ENCODE peak calls at places on chromosome 22, in eight cellular contexts. One of them, this sample, is unnamed.

GRCh38 chr22:31970490-31971444 is 26.4 kb downstream of the YWHAH start:
- DNase-seq in psoas muscle: peak; percentile 90
- DNase-seq in transverse colon: peak; percentile 91
- DNase-seq in AG10803: peak; percentile 40
- DNase-seq in A673: peak; percentile 90
- DNase-seq in fibroblast of pulmonary artery: peak; percentile 74
- DNase-seq in skeletal muscle cell: no peak
- DNase-seq in body of pancreas: peak; percentile 83
- DNase-seq in this sample: peak; percentile 91

GRCh38 chr22:28813772-28814518 is 13.6 kb upstream of the XBP1 start:
- DNase-seq in skeletal muscle cell: no peak
- DNase-seq in transverse colon: peak; percentile 43
- DNase-seq in AG10803: no peak
- DNase-seq in fibroblast of pulmonary artery: no peak
- DNase-seq in psoas muscle: no peak
- DNase-seq in body of pancreas: peak; percentile 81
- DNase-seq in A673: no peak
- DNase-seq in this sample: no peak

GRCh38 chr22:36562261-36562835 is 33.4 kb upstream of the EIF3D start:
- DNase-seq in transverse colon: no peak
- DNase-seq in skeletal muscle cell: no peak
- DNase-seq in body of pancreas: no peak
- DNase-seq in psoas muscle: no peak
- DNase-seq in AG10803: peak; percentile 37
- DNase-seq in fibroblast of pulmonary artery: peak; percentile 56
- DNase-seq in A673: no peak
- DNase-seq in this sample: no peak

GRCh38 chr22:23431337-23432072 is 148.6 kb downstream of the IGLL1 start:
- DNase-seq in fibroblast of pulmonary artery: peak; percentile 2
- DNase-seq in AG10803: no peak
- DNase-seq in body of pancreas: no peak
- DNase-seq in A673: peak; percentile 98
- DNase-seq in transverse colon: no peak
- DNase-seq in psoas muscle: peak; percentile 68
- DNase-seq in skeletal muscle cell: no peak
- DNase-seq in this sample: no peak

GRCh38 chr22:23716811-23717801 is 26.3 kb downstream of the RGL4 start:
- DNase-seq in AG10803: peak; percentile 80
- DNase-seq in fibroblast of pulmonary artery: peak; percentile 89
- DNase-seq in A673: peak; percentile 94
- DNase-seq in body of pancreas: peak; percentile 82
- DNase-seq in psoas muscle: peak; percentile 90
- DNase-seq in transverse colon: peak; percentile 88
- DNase-seq in skeletal muscle cell: peak; percentile 45
- DNase-seq in this sample: peak; percentile 90

GRCh38 chr22:31235076-31235475 is 23.0 kb downstream of the LIMK2 start:
- DNase-seq in psoas muscle: no peak
- DNase-seq in A673: no peak
- DNase-seq in fibroblast of pulmonary artery: peak; percentile 88
- DNase-seq in body of pancreas: no peak
- DNase-seq in AG10803: no peak
- DNase-seq in transverse colon: no peak
- DNase-seq in skeletal muscle cell: no peak
- DNase-seq in this sample: no peak

GRCh38 chr22:36160499-36160942 is at the start of gene APOL3:
- DNase-seq in AG10803: peak; percentile 71
- DNase-seq in psoas muscle: peak; percentile 86
- DNase-seq in fibroblast of pulmonary artery: peak; percentile 73
- DNase-seq in body of pancreas: peak; percentile 39
- DNase-seq in A673: no peak
- DNase-seq in transverse colon: peak; percentile 79
- DNase-seq in skeletal muscle cell: no peak
- DNase-seq in this sample: peak; percentile 84

GRCh38 chr22:28019360-28019759 is 100.3 kb upstream of the PITPNB start:
- DNase-seq in AG10803: peak; percentile 38
- DNase-seq in psoas muscle: peak; percentile 93
- DNase-seq in fibroblast of pulmonary artery: no peak
- DNase-seq in body of pancreas: peak; percentile 10
- DNase-seq in transverse colon: peak; percentile 3
- DNase-seq in A673: no peak
- DNase-seq in skeletal muscle cell: no peak
- DNase-seq in this sample: no peak

GRCh38 chr22:16789860-16790493 is 35.2 kb downstream of the XKR3 start:
- DNase-seq in skeletal muscle cell: no peak
- DNase-seq in psoas muscle: no peak
- DNase-seq in transverse colon: no peak
- DNase-seq in A673: no peak
- DNase-seq in fibroblast of pulmonary artery: no peak
- DNase-seq in body of pancreas: no peak
- DNase-seq in AG10803: no peak
- DNase-seq in this sample: no peak

GRCh38 chr22:39617342-39617741 is 46.8 kb downstream of the CACNA1I start:
- DNase-seq in skeletal muscle cell: no peak
- DNase-seq in AG10803: no peak
- DNase-seq in body of pancreas: no peak
- DNase-seq in fibroblast of pulmonary artery: no peak
- DNase-seq in psoas muscle: no peak
- DNase-seq in transverse colon: no peak
- DNase-seq in A673: no peak
- DNase-seq in this sample: no peak

GRCh38 chr22:39135092-39135896 is 17.2 kb downstream of the CBX7 start:
- DNase-seq in body of pancreas: no peak
- DNase-seq in A673: peak; percentile 64
- DNase-seq in transverse colon: peak; percentile 44
- DNase-seq in skeletal muscle cell: no peak
- DNase-seq in psoas muscle: no peak
- DNase-seq in AG10803: peak; percentile 23
- DNase-seq in fibroblast of pulmonary artery: peak; percentile 39
- DNase-seq in this sample: peak; percentile 46

GRCh38 chr22:17606472-17606871 is 22.1 kb downstream of the ATP6V1E1 start:
- DNase-seq in psoas muscle: no peak
- DNase-seq in fibroblast of pulmonary artery: peak; percentile 74
- DNase-seq in AG10803: peak; percentile 70
- DNase-seq in A673: peak; percentile 22
- DNase-seq in body of pancreas: no peak
- DNase-seq in skeletal muscle cell: peak; percentile 7
- DNase-seq in transverse colon: no peak
- DNase-seq in this sample: no peak

GRCh38 chr22:40808018-40808841 is 10.9 kb downstream of the SLC25A17 start:
- DNase-seq in A673: peak; percentile 65
- DNase-seq in body of pancreas: no peak
- DNase-seq in AG10803: no peak
- DNase-seq in psoas muscle: no peak
- DNase-seq in fibroblast of pulmonary artery: peak; percentile 24
- DNase-seq in skeletal muscle cell: no peak
- DNase-seq in transverse colon: no peak
- DNase-seq in this sample: no peak

GRCh38 chr22:29245626-29246385 is 22.0 kb downstream of the RHBDD3 start:
- DNase-seq in AG10803: peak; percentile 61
- DNase-seq in skeletal muscle cell: no peak
- DNase-seq in fibroblast of pulmonary artery: peak; percentile 76
- DNase-seq in A673: peak; percentile 70
- DNase-seq in transverse colon: peak; percentile 75
- DNase-seq in body of pancreas: peak; percentile 77
- DNase-seq in psoas muscle: peak; percentile 82
- DNase-seq in this sample: peak; percentile 72

GRCh38 chr22:36611241-36611976 is 82.4 kb upstream of the EIF3D start:
- DNase-seq in skeletal muscle cell: no peak
- DNase-seq in fibroblast of pulmonary artery: no peak
- DNase-seq in A673: no peak
- DNase-seq in AG10803: no peak
- DNase-seq in body of pancreas: peak; percentile 71
- DNase-seq in transverse colon: no peak
- DNase-seq in psoas muscle: no peak
- DNase-seq in this sample: no peak

GRCh38 chr22:22810018-22810427 is 77.6 kb upstream of the IGLL5 start:
- DNase-seq in psoas muscle: peak; percentile 71
- DNase-seq in transverse colon: peak; percentile 57
- DNase-seq in A673: peak; percentile 30
- DNase-seq in body of pancreas: peak; percentile 66
- DNase-seq in skeletal muscle cell: no peak
- DNase-seq in fibroblast of pulmonary artery: peak; percentile 52
- DNase-seq in AG10803: peak; percentile 34
- DNase-seq in this sample: peak; percentile 61

GRCh38 chr22:35914665-35915476 is 113.8 kb downstream of the RBFOX2 start:
- DNase-seq in skeletal muscle cell: peak; percentile 74
- DNase-seq in fibroblast of pulmonary artery: peak; percentile 92
- DNase-seq in transverse colon: peak; percentile 68
- DNase-seq in body of pancreas: peak; percentile 68
- DNase-seq in AG10803: peak; percentile 88
- DNase-seq in A673: peak; percentile 98
- DNase-seq in psoas muscle: peak; percentile 55
- DNase-seq in this sample: no peak

GRCh38 chr22:27097481-27097880 is 440.1 kb downstream of the MIAT start:
- DNase-seq in transverse colon: no peak
- DNase-seq in psoas muscle: no peak
- DNase-seq in AG10803: no peak
- DNase-seq in skeletal muscle cell: no peak
- DNase-seq in fibroblast of pulmonary artery: no peak
- DNase-seq in body of pancreas: no peak
- DNase-seq in A673: no peak
- DNase-seq in this sample: no peak

DNA sequence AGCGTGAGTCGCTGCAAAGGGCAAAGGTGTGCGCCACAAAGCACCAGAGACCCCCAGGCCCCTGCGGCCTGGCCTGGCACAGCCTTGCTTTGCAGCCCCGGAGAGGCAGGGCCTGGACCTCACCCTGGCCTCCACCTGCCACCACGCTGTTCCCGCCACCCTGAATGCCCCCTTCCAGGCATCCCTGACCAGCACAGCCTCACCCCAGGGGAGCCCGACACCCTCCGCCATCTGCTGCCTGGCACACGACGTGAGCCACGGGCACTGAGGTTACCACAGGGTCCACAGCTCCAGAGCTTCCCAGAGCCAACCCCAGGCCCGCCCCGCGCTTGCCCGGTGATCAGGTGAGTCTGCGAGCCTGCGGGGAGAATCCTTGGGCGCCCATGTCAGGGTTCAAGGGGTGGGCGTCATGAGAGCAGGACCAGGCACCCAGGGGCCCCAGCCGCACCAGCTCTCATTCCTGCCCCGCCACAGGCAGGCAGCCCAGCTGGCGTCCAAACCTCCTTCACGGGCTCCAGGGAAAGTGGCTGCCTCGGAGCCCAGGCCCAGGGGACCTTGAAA is 171.3 kb downstream of the BRD1 start:
- DNase-seq in psoas muscle: no peak
- DNase-seq in body of pancreas: no peak
- DNase-seq in fibroblast of pulmonary artery: no peak
- DNase-seq in transverse colon: no peak
- DNase-seq in AG10803: no peak
- DNase-seq in skeletal muscle cell: no peak
- DNase-seq in A673: no peak
- DNase-seq in this sample: peak; percentile 24
- H3K4me3 ChIP-seq in psoas muscle: peak overlapping the region; percentile 63
- H3K4me3 ChIP-seq in body of pancreas: no peak overlapping the region
- H3K4me3 ChIP-seq in fibroblast of pulmonary artery: no peak overlapping the region
- H3K4me3 ChIP-seq in transverse colon: peak overlapping the region; percentile 34
- H3K4me3 ChIP-seq in AG10803: no peak overlapping the region
- H3K4me3 ChIP-seq in skeletal muscle cell: no peak overlapping the region
- H3K4me3 ChIP-seq in A673: no peak overlapping the region
- H3K4me3 ChIP-seq in this sample: no peak overlapping the region

DNA sequence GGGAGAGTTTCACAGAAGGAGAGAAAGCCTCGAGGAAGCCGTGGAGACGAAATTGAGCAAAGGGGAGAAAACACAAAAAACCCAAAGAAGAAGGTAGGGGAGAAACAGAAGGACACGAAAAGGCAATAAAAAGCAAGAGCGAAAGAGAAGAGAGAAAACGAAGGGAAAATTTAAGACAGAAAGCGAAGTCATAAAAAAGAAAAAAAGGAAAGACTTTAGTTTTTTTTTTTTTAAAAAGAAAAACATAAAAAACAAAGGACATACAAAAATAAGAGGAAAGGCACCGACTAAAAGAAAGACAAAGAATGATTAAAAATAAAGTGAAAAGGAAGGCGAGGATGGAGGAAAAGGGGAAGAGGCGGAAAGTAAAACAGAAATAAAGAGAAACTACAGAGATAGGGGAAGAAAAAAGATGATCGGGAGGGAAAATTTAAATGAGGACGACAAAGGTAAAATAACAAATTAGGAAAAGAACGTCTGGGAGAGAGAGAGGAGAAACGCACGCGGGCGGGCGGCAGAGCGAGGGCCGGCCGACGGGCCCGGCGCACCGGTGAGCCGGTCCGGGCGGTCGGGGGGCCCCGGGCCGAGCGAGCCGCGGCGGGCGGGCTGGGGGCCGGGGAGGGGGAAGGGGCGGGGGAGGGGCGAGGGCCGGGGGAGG is 455 bp upstream of the TBX1 start:
- DNase-seq in transverse colon: no peak
- DNase-seq in A673: no peak
- DNase-seq in fibroblast of pulmonary artery: no peak
- DNase-seq in psoas muscle: no peak
- DNase-seq in AG10803: no peak
- DNase-seq in body of pancreas: no peak
- DNase-seq in skeletal muscle cell: no peak
- DNase-seq in this sample: no peak
- H3K4me3 ChIP-seq in transverse colon: no peak overlapping the region
- H3K4me3 ChIP-seq in A673: peak overlapping the region; percentile 34
- H3K4me3 ChIP-seq in fibroblast of pulmonary artery: no peak overlapping the region
- H3K4me3 ChIP-seq in psoas muscle: peak overlapping the region; percentile 22
- H3K4me3 ChIP-seq in AG10803: peak overlapping the region; percentile 64
- H3K4me3 ChIP-seq in body of pancreas: no peak overlapping the region
- H3K4me3 ChIP-seq in skeletal muscle cell: peak overlapping the region; percentile 29
- H3K4me3 ChIP-seq in this sample: no peak overlapping the region

GRCh38 chr22:47091241-47091691 is 328.8 kb downstream of the TBC1D22A start:
- DNase-seq in skeletal muscle cell: no peak
- DNase-seq in psoas muscle: no peak
- DNase-seq in transverse colon: no peak
- DNase-seq in AG10803: no peak
- DNase-seq in body of pancreas: no peak
- DNase-seq in A673: peak; percentile 10
- DNase-seq in fibroblast of pulmonary artery: no peak
- DNase-seq in this sample: no peak
- H3K4me3 ChIP-seq in skeletal muscle cell: peak overlapping the region; percentile 46
- H3K4me3 ChIP-seq in psoas muscle: no peak overlapping the region
- H3K4me3 ChIP-seq in transverse colon: peak overlapping the region; percentile 15
- H3K4me3 ChIP-seq in AG10803: peak overlapping the region; percentile 59
- H3K4me3 ChIP-seq in body of pancreas: no peak overlapping the region
- H3K4me3 ChIP-seq in A673: peak overlapping the region; percentile 32
- H3K4me3 ChIP-seq in fibroblast of pulmonary artery: peak overlapping the region; percentile 53
- H3K4me3 ChIP-seq in this sample: no peak overlapping the region

DNA sequence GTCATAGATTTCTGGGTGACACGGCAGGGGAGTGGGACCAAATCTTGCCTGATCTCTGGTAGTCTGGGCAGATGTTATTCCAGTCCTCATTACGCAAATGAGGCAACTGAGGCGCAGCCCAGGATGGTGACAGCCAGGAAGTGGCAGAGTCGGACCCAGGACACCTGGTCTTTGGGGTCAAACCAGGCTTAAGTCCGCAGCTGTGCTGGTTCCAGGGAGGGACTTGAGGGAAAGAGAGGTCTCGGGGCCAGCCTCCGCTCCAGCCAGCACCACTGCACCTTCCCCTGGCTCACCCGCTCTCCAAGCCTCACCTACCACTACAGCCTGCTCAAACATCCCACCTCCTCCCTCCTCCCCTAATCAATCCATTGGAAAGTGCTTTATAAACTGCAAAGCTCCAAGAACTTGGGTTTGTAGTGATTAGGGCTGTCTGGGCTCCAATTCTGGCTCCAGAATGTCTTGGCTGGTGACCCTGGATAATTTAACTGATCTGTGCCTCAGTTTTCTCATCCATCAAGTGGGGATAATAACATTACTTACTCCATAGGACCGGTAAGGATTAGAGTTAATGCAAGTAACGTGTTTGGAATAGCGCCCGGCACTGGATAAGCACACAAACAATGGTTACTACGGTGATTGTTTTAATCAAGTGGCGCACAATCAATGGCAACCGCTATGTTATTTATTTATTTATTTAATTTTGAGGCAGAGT is 526 bp upstream of the PNPLA5 start:
- DNase-seq in skeletal muscle cell: no peak
- DNase-seq in psoas muscle: peak; percentile 15
- DNase-seq in body of pancreas: no peak
- DNase-seq in A673: no peak
- DNase-seq in fibroblast of pulmonary artery: no peak
- DNase-seq in transverse colon: no peak
- DNase-seq in AG10803: no peak
- DNase-seq in this sample: no peak
- H3K4me3 ChIP-seq in skeletal muscle cell: no peak overlapping the region
- H3K4me3 ChIP-seq in psoas muscle: no peak overlapping the region
- H3K4me3 ChIP-seq in body of pancreas: no peak overlapping the region
- H3K4me3 ChIP-seq in A673: no peak overlapping the region
- H3K4me3 ChIP-seq in fibroblast of pulmonary artery: no peak overlapping the region
- H3K4me3 ChIP-seq in transverse colon: no peak overlapping the region
- H3K4me3 ChIP-seq in AG10803: no peak overlapping the region
- H3K4me3 ChIP-seq in this sample: no peak overlapping the region